ENCODE peak calls at places on chromosomes 2 and 18, in five cellular contexts. Z is stimulated activated naive B cell treated with anti-CD40 and anti-IgM and Interleukin-4, amounts not matched to agents 10 μg/mL and 1 μg/mL and 100 μg/mL, for 72 hours; P is HEK293T; N is stimulated activated CD4-positive, alpha-beta T cell treated with anti-CD3 and anti-CD28 coated beads, Interleukin-1b, Interleukin-23, amount 100 ng/mL, for 24 hours; I is heart left ventricle. V is an unnamed sample.

GRCh38 chr18:42635378-42636048 is 480.0 kb downstream of the RIT2 start:
- DNase-seq in P (no peak), N (no peak), I (no peak), Z (no peak), V (no peak)

GRCh38 chr2:26429779-26430654 is 28.3 kb downstream of the DRC1 start:
- DNase-seq in I (peak; percentile 71), Z (no peak), P (no peak), N (no peak), V (no peak)

GRCh38 chr18:64438178-64438577 is 289.3 kb upstream of the LINC00305 start:
- DNase-seq in I (no peak), N (no peak), P (no peak), Z (no peak), V (no peak)

GRCh38 chr2:19461504-19461903 is 103.1 kb upstream of the OSR1 start:
- DNase-seq in N (no peak), Z (no peak), P (no peak), I (no peak), V (no peak)

GRCh38 chr2:25917832-25918231 is 39.5 kb upstream of the ASXL2 start:
- DNase-seq in N (no peak), P (no peak), Z (no peak), I (no peak), V (no peak)

GRCh38 chr2:184920451-184920965 is 322.2 kb downstream of the ZNF804A start:
- DNase-seq in I (no peak), P (no peak), N (no peak), Z (no peak), V (no peak)

GRCh38 chr2:51224790-51225189 is 192.9 kb upstream of the NRXN1 start:
- DNase-seq in Z (no peak), I (no peak), P (no peak), N (no peak), V (no peak)

GRCh38 chr2:206218792-206219509 is 55.5 kb upstream of the ZDBF2 start:
- DNase-seq in N (no peak), I (no peak), Z (no peak), P (no peak), V (no peak)

GRCh38 chr18:55494899-55495298 is 93.1 kb downstream of the TCF4 start:
- DNase-seq in Z (no peak), N (no peak), I (no peak), P (no peak), V (no peak)

GRCh38 chr2:134773372-134774073 is 54.7 kb upstream of the TMEM163 start:
- DNase-seq in N (no peak), P (no peak), I (no peak), Z (no peak), V (no peak)

GRCh38 chr2:120783371-120783791 is 47.7 kb downstream of the GLI2 start:
- DNase-seq in Z (no peak), N (no peak), I (no peak), P (no peak), V (no peak)

GRCh38 chr18:63090334-63090733 is 229.2 kb downstream of the BCL2 start:
- DNase-seq in I (no peak), N (no peak), Z (no peak), P (no peak), V (no peak)

GRCh38 chr2:153641046-153641445 is 162.5 kb upstream of the RPRM start:
- DNase-seq in N (no peak), I (no peak), P (no peak), Z (no peak), V (no peak)

GRCh38 chr2:229205704-229206103 is 65.4 kb downstream of the PID1 start:
- DNase-seq in P (no peak), I (no peak), Z (no peak), N (no peak), V (no peak)

GRCh38 chr2:50620783-50621182 is 411.1 kb downstream of the NRXN1 start:
- DNase-seq in I (no peak), Z (no peak), N (no peak), P (no peak), V (no peak)

GRCh38 chr2:62362561-62362960 is 143.4 kb downstream of the TMEM17 start:
- DNase-seq in I (no peak), Z (no peak), N (no peak), P (no peak), V (no peak)

GRCh38 chr2:118539290-118539689 is 308.2 kb downstream of the EN1 start:
- DNase-seq in N (no peak), Z (no peak), I (no peak), P (peak; percentile 20), V (no peak)

GRCh38 chr2:194545978-194546377 is 1111.0 kb upstream of the SLC39A10 start:
- DNase-seq in P (no peak), I (no peak), N (no peak), Z (no peak), V (no peak)

GRCh38 chr2:38245114-38245641 is 131.9 kb downstream of the ATL2 start:
- DNase-seq in I (no peak), P (no peak), N (no peak), Z (no peak), V (no peak)

GRCh38 chr18:31247574-31248199 is 70.3 kb upstream of the DSG1 start:
- DNase-seq in Z (no peak), N (no peak), P (no peak), I (no peak), V (no peak)

V was measured in GM12891.